ENCODE peak calls at places on chromosome 4, in six cellular contexts. G is tibial artery, O is sigmoid colon, F is left lung, N is body of pancreas, U is ascending aorta. X is an unnamed sample. For H3K4me1, the result is how much of the 10 kb centered on the place peaks cover.

GRCh38 chr4:22345055-22345454 is 170.8 kb downstream of the ADGRA3 start:
- DNase-seq in G (no peak), O (no peak), F (no peak), N (no peak), U (no peak), X (no peak)

GRCh38 chr4:186304816-186305520 is 39.0 kb downstream of the F11 start:
- DNase-seq in G (no peak), O (no peak), F (no peak), N (no peak), U (no peak), X (no peak)

GRCh38 chr4:41012308-41012707 is 202.0 kb downstream of the APBB2 start:
- DNase-seq in G (no peak), O (no peak), F (no peak), N (no peak), U (no peak), X (no peak)

GRCh38 chr4:134027931-134028330 is 173.7 kb downstream of the PABPC4L start:
- DNase-seq in G (no peak), O (no peak), F (no peak), N (no peak), U (no peak), X (no peak)

GRCh38 chr4:91113130-91113706 is 986.0 kb downstream of the CCSER1 start:
- DNase-seq in G (no peak), O (no peak), F (no peak), N (no peak), U (no peak), X (no peak)

GRCh38 chr4:96228463-96228862 is 388.6 kb downstream of the PDHA2 start:
- DNase-seq in G (no peak), O (no peak), F (no peak), N (no peak), U (no peak), X (no peak)

GRCh38 chr4:152189451-152190179 is 346.3 kb downstream of the FBXW7 start:
- DNase-seq in G (no peak), O (no peak), F (no peak), N (no peak), U (no peak), X (no peak)

GRCh38 chr4:101039367-101039766 is 308.0 kb downstream of the PPP3CA start:
- DNase-seq in G (no peak), O (no peak), F (no peak), N (no peak), U (no peak), X (no peak)

GRCh38 chr4:121728798-121729226 is 32.0 kb upstream of the ANXA5 start:
- DNase-seq in G (no peak), O (no peak), F (no peak), N (no peak), U (no peak), X (no peak)

GRCh38 chr4:176507845-176508533 is 188.2 kb downstream of the SPCS3 start:
- DNase-seq in G (no peak), O (no peak), F (no peak), N (no peak), U (no peak), X (no peak)

GRCh38 chr4:2754848-2755820 is 1.0 kb downstream of the TNIP2 start:
- DNase-seq in G (no peak), O (no peak), F (no peak), N (no peak), U (no peak), X (no peak)
- H3K4me1 ChIP-seq in G (under half), O (under half), F (under half), N (under half), U (under half), X (under half)

GRCh38 chr4:26192921-26193894 is 127.6 kb upstream of the RBPJ start:
- DNase-seq in G (no peak), O (no peak), F (no peak), N (no peak), U (no peak), X (no peak)
- TF ChIP-seq CTCF in G (no peak), O (no peak), F (no peak), N (no peak), U (no peak), X (no peak)

GRCh38 chr4:65021737-65022136 is 612.5 kb upstream of the TECRL start:
- DNase-seq in G (no peak), O (no peak), F (no peak), N (no peak), U (no peak), X (no peak)
- H3K27ac ChIP-seq in G (no peak), O (no peak), F (no peak), N (no peak), U (no peak), X (no peak)

DNA sequence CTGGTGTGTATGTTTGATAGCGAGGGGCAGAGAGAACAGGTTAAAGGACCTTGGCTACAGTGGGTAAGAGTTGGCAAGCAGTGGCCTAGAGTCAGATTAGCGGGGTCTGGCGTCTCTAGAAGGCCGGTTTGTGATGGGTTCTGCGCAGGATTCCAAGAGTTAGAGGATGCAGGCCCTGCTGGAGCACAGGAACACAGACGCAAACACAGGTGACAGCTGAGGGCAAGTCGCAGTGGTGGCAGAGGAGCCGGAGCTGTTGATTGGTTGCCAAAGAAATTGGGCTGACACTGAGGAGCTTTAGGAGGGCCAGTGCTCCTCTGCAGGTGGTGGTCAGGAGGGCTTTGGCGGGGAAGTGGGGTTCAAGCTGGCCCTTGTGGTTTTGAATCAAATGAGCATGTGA is 3.8 kb downstream of the TADA2B start:
- DNase-seq in G (no peak), O (no peak), F (peak), N (no peak), U (no peak), X (no peak)
- H3K4me1 ChIP-seq in G (under half), O (half or more), F (under half), N (half or more), U (under half), X (under half)

DNA sequence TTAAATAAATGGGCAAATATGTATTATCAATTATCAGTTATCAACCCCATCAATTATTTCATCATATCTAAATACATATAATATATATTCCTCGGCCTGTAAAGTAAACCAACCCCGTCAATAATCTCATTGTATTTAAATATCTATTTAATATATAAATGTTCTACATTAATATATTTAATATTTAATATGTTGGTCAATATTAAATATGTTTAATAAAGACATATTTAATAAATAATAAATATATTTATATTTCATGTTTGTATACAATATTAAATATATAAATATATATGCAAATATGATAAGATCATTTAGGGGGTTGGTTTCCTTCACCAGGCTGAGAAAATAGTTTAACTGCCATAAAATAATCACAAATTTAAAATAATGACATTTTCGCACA is 6.4 kb upstream of the TMEM144 start:
- DNase-seq in G (no peak), O (no peak), F (no peak), N (no peak), U (no peak), X (no peak)
- TF ChIP-seq CTCF in G (no peak), O (no peak), F (no peak), N (no peak), U (no peak), X (no peak)

GRCh38 chr4:104615926-104616325 is 121.2 kb upstream of the CXXC4 start:
- DNase-seq in G (no peak), O (no peak), F (no peak), N (no peak), U (no peak), X (no peak)
- H3K27ac ChIP-seq in G (no peak), O (no peak), F (no peak), N (no peak), U (no peak), X (no peak)

DNA sequence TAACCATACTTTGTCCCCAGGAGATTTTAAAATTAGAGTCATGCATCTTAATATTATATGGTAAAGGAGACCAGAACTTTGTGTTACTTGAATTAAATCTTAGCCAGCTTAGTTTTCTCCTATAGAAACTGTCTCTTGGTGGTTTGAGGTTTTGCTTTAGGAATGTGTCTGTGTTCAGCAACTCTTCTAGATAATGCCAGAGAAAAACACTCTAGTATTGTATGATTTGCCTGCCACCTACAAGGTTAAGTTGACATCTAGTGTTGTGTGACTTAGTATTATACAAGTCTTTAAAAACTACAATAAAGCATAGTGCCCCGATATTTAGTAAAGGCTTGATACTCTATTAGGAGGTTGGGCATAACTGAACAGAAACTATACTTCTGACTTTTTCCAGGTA is 2.1 kb downstream of the UGT8 start:
- DNase-seq in G (no peak), O (no peak), F (no peak), N (no peak), U (no peak), X (no peak)
- H3K4me1 ChIP-seq in G (under half), O (under half), F (under half), N (under half), U (under half), X (under half)

GRCh38 chr4:150781108-150781663 is 199.2 kb downstream of the MAB21L2 start:
- DNase-seq in G (no peak), O (no peak), F (no peak), N (no peak), U (no peak), X (no peak)
- TF ChIP-seq CTCF in G (no peak), O (no peak), F (no peak), N (no peak), U (no peak), X (no peak)

DNA sequence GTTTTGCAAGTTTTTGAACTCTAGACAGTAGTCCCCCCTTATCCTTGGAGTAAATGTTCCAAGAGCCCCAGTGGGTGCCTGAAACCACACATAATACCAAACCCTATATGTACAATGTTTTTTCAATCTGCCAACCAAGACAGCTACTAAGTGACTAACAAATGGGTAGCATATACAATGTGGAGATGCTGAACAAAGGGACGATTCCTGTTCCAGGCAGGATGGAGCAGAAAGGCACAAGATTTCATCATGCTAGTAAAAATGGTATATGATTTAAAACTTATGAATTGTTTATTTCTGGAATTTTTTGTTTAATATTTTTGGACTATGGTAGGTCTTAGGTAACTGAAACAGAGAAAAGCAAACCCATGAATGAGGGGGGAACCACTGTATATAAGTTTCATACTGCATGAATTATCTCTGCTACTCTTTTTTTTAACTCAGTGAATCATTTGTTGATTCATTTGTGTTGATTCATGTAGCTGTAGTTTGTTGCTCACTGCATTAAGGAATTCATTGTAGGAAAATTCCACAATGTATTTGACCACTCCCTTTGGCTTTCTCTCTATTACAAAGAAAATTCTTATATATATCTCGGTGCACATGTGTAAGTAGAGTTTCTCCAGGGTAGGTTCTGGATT is 21.9 kb upstream of the ANXA3 start:
- DNase-seq in G (no peak), O (no peak), F (no peak), N (no peak), U (no peak), X (no peak)
- H3K27ac ChIP-seq in G (no peak), O (no peak), F (no peak), N (no peak), U (no peak), X (peak)

DNA sequence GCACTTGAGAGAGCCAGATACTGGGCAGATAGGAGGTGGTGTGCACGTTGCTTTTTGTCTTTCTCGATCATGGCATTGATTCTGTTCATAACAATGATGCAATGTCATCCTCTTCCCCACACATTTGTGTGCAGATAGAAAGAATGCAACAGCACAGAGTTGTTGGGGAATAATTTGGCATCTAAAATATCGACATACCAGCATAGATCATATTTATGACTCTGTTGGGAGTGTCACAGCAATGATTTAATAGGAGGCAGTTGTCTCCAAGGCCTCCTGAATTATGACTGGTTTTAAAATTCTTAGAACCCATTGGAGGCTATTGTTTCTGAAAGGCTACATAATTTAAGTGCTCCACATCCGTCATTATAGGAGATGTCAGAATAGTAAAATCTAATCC is 124.8 kb downstream of the PTTG2 start:
- DNase-seq in G (no peak), O (no peak), F (no peak), N (no peak), U (no peak), X (no peak)
- H3K4me1 ChIP-seq in G (under half), O (half or more), F (under half), N (half or more), U (under half), X (under half)